ENCODE peak calls at places on chromosomes 4 and X, in four cellular contexts. K, N, S and A are unnamed samples. For H3K4me1, the result is how much of the 10 kb centered on the place peaks cover.

GRCh38 chr4:181674315-181674714 is 568.9 kb upstream of the TENM3 start:
- DNase-seq in K (peak), N (peak), S (no peak), A (no peak)

GRCh38 chrX:124274438-124275166 is 57.9 kb upstream of the TEX13D start:
- DNase-seq in K (no peak), N (no peak), S (no peak), A (no peak)

GRCh38 chrX:102345916-102346315 is 93.9 kb downstream of the NXF2B start:
- DNase-seq in K (peak), N (peak), S (peak), A (peak)

GRCh38 chr4:16055454-16055853 is 28.4 kb downstream of the PROM1 start:
- DNase-seq in K (no peak), N (no peak), S (no peak), A (no peak)

GRCh38 chrX:100883654-100884053 is 9.5 kb upstream of the NOX1 start:
- DNase-seq in K (no peak), N (no peak), S (no peak), A (no peak)

GRCh38 chr4:151522790-151523332 is 113.9 kb downstream of the FHIP1A start:
- DNase-seq in K (no peak), N (no peak), S (no peak), A (no peak)

GRCh38 chrX:10110984-10111363 is 45.8 kb upstream of the CLCN4 start:
- DNase-seq in K (no peak), N (no peak), S (no peak), A (no peak)

GRCh38 chr4:118193421-118193820 is 159.1 kb downstream of the NDST3 start:
- DNase-seq in K (no peak), N (no peak), S (peak), A (no peak)

GRCh38 chrX:96563663-96564062 is 121.0 kb upstream of the DIAPH2 start:
- DNase-seq in K (no peak), N (peak), S (no peak), A (no peak)

GRCh38 chr4:95050980-95051688 is 293.4 kb downstream of the BMPR1B start:
- DNase-seq in K (no peak), N (no peak), S (no peak), A (no peak)

GRCh38 chr4:100081511-100081910 is 108.8 kb downstream of the DDIT4L start:
- DNase-seq in K (no peak), N (no peak), S (no peak), A (no peak)

GRCh38 chrX:46029777-46030176 is 515.4 kb downstream of the ZNF674 start:
- DNase-seq in K (no peak), N (no peak), S (no peak), A (peak)

GRCh38 chr4:36207808-36208207 is 36.5 kb downstream of the ARAP2 start:
- DNase-seq in K (no peak), N (no peak), S (no peak), A (no peak)

GRCh38 chr4:166308589-166308988 is 435.6 kb downstream of the TLL1 start:
- DNase-seq in K (no peak), N (no peak), S (no peak), A (no peak)

GRCh38 chr4:168451744-168452394 is 28.4 kb downstream of the DDX60L start:
- DNase-seq in K (peak), N (peak), S (no peak), A (peak)

GRCh38 chrX:56219702-56220101 is 12.5 kb upstream of the KLF8 start:
- DNase-seq in K (no peak), N (peak), S (no peak), A (peak)

GRCh38 chrX:136780738-136781137 is at the start of gene ARHGEF6:
- DNase-seq in K (no peak), N (no peak), S (no peak), A (no peak)

GRCh38 chrX:21955398-21956189 is 15.1 kb downstream of the SMS start:
- DNase-seq in K (no peak), N (no peak), S (no peak), A (no peak)

GRCh38 chrX:152896450-152896849 is 1.4 kb upstream of the ZNF185 start:
- DNase-seq in K (no peak), N (no peak), S (no peak), A (no peak)

GRCh38 chrX:110428144-110428543 is 69.5 kb downstream of the RTL9 start:
- DNase-seq in K (peak), N (no peak), S (no peak), A (no peak)

GRCh38 chrX:83278988-83279387 is 229.1 kb upstream of the POU3F4 start:
- DNase-seq in K (no peak), N (no peak), S (no peak), A (no peak)

GRCh38 chr4:26871611-26872010 is 11.0 kb downstream of the STIM2 start:
- DNase-seq in K (peak), N (peak), S (no peak), A (peak)

GRCh38 chr4:139176299-139177048 is 544 bp downstream of the ELF2 start:
- DNase-seq in K (peak), N (peak), S (peak), A (peak)

DNA sequence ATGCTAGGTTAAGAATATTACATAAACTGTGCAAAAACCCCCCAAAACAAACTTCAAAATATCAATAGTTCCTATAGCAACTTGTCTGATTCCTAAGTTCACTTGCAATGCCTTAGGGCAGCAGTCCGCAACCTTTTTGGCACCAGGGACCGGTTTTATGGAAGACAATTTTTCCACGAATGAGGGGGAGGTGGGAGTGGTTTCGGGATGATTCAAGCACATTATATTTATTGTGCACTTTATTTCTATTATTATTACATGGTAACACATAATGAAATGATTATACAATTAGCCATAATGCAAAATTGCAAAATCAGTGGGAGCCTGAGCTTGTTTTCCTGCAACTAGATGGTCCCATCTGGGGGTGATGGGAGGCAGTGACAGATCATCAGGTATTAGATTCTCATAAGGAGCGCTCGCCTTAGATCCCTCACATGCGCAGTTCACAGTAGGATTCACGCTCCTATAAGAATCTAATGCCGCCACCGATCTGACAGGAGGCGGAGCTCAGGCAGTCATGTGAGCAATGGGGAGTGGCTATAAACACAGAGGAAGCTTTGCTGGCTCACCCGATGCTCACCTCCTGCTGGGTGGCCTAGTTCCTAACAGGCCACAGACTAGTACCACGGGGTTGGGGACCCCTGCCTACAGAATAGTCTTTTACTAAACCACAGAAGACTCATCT is 39.7 kb downstream of the ACOX3 start:
- DNase-seq in K (no peak), N (no peak), S (no peak), A (peak)
- H3K4me1 ChIP-seq in K (under half), N (under half), S (under half), A (under half)

GRCh38 chr4:156790866-156791265 is 180.7 kb downstream of the PDGFC start:
- DNase-seq in K (peak), N (peak), S (no peak), A (peak)
- H3K4me1 ChIP-seq in K (under half), N (under half), S (under half), A (under half)

DNA sequence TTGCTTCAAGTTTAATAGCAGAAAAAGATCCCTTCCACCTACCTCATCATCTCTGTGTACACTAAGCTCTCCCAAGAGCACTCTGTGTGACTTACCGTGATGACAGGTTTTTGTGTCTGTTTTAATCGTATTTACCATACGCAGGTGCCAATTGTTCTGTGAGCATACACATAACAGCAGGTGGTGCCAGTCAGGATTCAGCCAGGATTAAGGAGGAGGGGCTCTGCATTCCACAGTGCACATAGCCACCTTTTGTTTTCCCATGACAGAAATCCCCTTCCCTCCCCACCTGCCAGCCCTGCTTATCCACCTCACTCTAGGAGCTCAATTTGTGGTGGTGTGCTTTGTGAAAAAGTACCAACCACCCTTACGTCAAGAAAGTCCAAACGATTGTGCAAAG is 14.8 kb downstream of the ANK2 start:
- DNase-seq in K (no peak), N (no peak), S (no peak), A (no peak)
- H3K4me1 ChIP-seq in K (under half), N (under half), S (under half), A (under half)

DNA sequence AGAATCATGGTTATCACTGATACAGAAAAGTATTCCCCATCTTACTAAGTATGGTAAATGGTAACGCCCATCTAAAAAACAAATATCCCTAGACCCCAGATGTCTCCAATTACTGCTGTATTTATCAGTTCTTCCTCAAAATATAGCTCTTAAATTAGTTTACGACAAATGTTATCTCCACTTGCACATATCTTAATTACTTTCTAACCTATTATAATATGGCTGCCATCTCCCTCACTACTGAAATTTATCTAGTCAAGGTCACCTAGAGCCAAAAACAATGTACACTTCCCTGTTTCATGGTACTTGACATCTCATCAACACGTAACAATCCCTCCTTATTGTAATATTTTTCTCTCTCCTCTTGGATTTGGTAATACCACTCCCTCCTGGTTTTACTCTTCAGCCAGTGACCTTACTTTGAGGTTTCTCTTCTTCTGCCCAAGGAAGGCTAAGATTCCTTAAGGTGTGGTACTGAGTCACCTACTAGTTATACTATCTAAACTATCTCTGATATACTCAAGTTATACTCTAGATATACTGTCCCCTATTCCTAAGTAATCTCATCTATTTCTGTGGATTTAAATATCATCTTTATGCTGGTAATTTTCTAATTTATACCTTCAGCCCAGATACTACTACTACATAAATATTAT is 8.6 kb downstream of the LCORL start:
- DNase-seq in K (no peak), N (no peak), S (no peak), A (no peak)
- H3K4me1 ChIP-seq in K (under half), N (under half), S (under half), A (under half)

DNA sequence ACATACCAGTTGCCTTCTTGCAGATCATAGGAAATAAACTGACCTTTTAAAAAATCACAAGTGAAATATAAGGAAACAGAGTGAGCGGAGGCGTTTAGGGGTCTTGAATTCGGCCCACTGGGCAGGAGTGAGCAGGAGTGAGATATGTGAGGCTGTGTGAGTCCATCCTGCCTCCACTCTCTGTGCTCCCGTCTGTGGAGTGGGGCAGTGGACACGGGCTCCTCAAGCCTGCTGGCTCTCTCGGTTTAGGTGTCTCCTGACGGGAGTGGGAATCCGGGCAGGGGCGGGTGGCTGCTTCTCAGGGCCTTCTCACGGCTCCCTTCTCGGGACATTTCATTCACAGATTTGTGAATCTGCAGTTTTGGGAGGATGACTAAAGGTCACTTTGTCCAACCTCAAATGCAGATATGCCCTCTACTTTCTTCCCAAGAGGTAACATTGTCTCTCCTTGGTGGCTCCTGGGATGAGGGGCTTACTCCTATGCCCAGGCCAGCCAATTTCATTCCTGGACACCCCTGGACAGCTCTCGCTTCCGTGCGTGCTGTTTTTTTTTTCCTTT is 27.6 kb downstream of the CYTL1 start:
- DNase-seq in K (no peak), N (no peak), S (no peak), A (no peak)
- H3K4me1 ChIP-seq in K (under half), N (under half), S (under half), A (under half)

DNA sequence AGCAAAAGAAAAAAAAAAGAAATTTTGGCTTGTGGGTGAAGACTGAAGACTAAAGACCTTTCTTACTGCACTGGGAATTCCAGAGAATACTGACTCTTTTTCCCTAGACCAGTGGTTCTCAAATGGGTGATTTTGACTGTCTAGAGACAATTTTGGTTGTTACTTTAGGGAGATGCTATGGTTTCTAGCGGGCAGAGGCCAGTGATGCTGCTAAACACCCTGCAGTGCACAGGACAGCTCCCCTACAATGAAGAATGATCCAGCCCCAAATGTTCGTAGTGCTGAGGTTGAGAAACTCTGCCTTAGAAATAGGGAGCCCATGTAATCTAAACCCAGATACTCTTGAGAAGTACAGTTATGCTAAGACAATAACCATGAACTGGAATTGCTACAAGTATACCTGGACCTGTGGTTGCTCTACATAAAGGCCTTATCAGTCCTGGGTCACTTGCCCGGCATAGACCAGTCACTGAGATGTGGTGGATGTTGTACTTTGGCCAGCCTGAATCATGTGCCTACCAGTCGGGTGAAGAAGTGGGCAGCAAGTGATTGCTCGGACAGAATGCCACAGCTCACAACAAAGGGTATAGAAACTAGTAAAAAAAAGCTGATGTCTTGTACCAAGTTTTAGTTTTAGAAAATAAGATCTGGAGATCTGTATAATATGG is 16.0 kb downstream of the ARHGAP10 start:
- DNase-seq in K (no peak), N (no peak), S (peak), A (no peak)
- H3K4me1 ChIP-seq in K (under half), N (under half), S (under half), A (under half)

GRCh38 chr4:1170805-1171305 is 1.5 kb downstream of the SPON2 start:
- DNase-seq in K (no peak), N (no peak), S (no peak), A (no peak)
- H3K4me1 ChIP-seq in K (under half), N (under half), S (under half), A (under half)